ENCODE peak calls at places on chromosomes 11 and 22, in nine cellular contexts. One of them, this sample, is unnamed.

GRCh38 chr11:76609736-76610370 is 60.7 kb downstream of the LRRC32 start:
- DNase-seq in stimulated activated CD8-positive, alpha-beta memory T cell treated with anti-CD3 and anti-CD28 coated beads, Interleukin-4, amount 100 ng/mL, for 24 hours: no peak
- DNase-seq in testis: no peak
- DNase-seq in H7: peak
- DNase-seq in EL: no peak
- DNase-seq in uterus: no peak
- DNase-seq in stimulated activated CD4-positive, alpha-beta T cell treated with anti-CD3 and anti-CD28 coated beads, Interleukin-15, amount 100 ng/mL, for 48 hours: no peak
- DNase-seq in NCI-H1930: no peak
- DNase-seq in NCI-H1694: no peak
- DNase-seq in this sample: no peak

GRCh38 chr11:45105233-45105992 is 41.0 kb upstream of the PRDM11 start:
- DNase-seq in H7: peak
- DNase-seq in uterus: peak
- DNase-seq in EL: peak
- DNase-seq in stimulated activated CD4-positive, alpha-beta T cell treated with anti-CD3 and anti-CD28 coated beads, Interleukin-15, amount 100 ng/mL, for 48 hours: peak
- DNase-seq in testis: peak
- DNase-seq in stimulated activated CD8-positive, alpha-beta memory T cell treated with anti-CD3 and anti-CD28 coated beads, Interleukin-4, amount 100 ng/mL, for 24 hours: peak
- DNase-seq in NCI-H1694: peak
- DNase-seq in NCI-H1930: peak
- DNase-seq in this sample: peak

GRCh38 chr11:77370217-77370616 is 68.7 kb upstream of the GDPD4 start:
- DNase-seq in NCI-H1694: no peak
- DNase-seq in EL: no peak
- DNase-seq in testis: no peak
- DNase-seq in stimulated activated CD8-positive, alpha-beta memory T cell treated with anti-CD3 and anti-CD28 coated beads, Interleukin-4, amount 100 ng/mL, for 24 hours: no peak
- DNase-seq in stimulated activated CD4-positive, alpha-beta T cell treated with anti-CD3 and anti-CD28 coated beads, Interleukin-15, amount 100 ng/mL, for 48 hours: no peak
- DNase-seq in H7: no peak
- DNase-seq in NCI-H1930: no peak
- DNase-seq in uterus: no peak
- DNase-seq in this sample: no peak

GRCh38 chr11:134360050-134360835 is 28.5 kb downstream of the GLB1L2 start:
- DNase-seq in uterus: peak
- DNase-seq in stimulated activated CD8-positive, alpha-beta memory T cell treated with anti-CD3 and anti-CD28 coated beads, Interleukin-4, amount 100 ng/mL, for 24 hours: peak
- DNase-seq in NCI-H1694: peak
- DNase-seq in stimulated activated CD4-positive, alpha-beta T cell treated with anti-CD3 and anti-CD28 coated beads, Interleukin-15, amount 100 ng/mL, for 48 hours: peak
- DNase-seq in NCI-H1930: peak
- DNase-seq in EL: peak
- DNase-seq in H7: peak
- DNase-seq in testis: peak
- DNase-seq in this sample: no peak

GRCh38 chr11:1197431-1197885 is 25.4 kb upstream of the MUC5B start:
- DNase-seq in EL: no peak
- DNase-seq in stimulated activated CD4-positive, alpha-beta T cell treated with anti-CD3 and anti-CD28 coated beads, Interleukin-15, amount 100 ng/mL, for 48 hours: no peak
- DNase-seq in H7: no peak
- DNase-seq in uterus: peak
- DNase-seq in stimulated activated CD8-positive, alpha-beta memory T cell treated with anti-CD3 and anti-CD28 coated beads, Interleukin-4, amount 100 ng/mL, for 24 hours: no peak
- DNase-seq in NCI-H1694: no peak
- DNase-seq in testis: no peak
- DNase-seq in NCI-H1930: no peak
- DNase-seq in this sample: no peak

GRCh38 chr11:66211100-66211499 is 57.3 kb upstream of the RAB1B start:
- DNase-seq in uterus: no peak
- DNase-seq in EL: no peak
- DNase-seq in stimulated activated CD8-positive, alpha-beta memory T cell treated with anti-CD3 and anti-CD28 coated beads, Interleukin-4, amount 100 ng/mL, for 24 hours: no peak
- DNase-seq in testis: no peak
- DNase-seq in NCI-H1930: no peak
- DNase-seq in NCI-H1694: no peak
- DNase-seq in H7: no peak
- DNase-seq in stimulated activated CD4-positive, alpha-beta T cell treated with anti-CD3 and anti-CD28 coated beads, Interleukin-15, amount 100 ng/mL, for 48 hours: no peak
- DNase-seq in this sample: no peak

GRCh38 chr11:14148653-14149273 is 186.2 kb downstream of the SPON1 start:
- DNase-seq in NCI-H1930: no peak
- DNase-seq in NCI-H1694: peak
- DNase-seq in testis: no peak
- DNase-seq in stimulated activated CD8-positive, alpha-beta memory T cell treated with anti-CD3 and anti-CD28 coated beads, Interleukin-4, amount 100 ng/mL, for 24 hours: no peak
- DNase-seq in EL: peak
- DNase-seq in H7: no peak
- DNase-seq in uterus: no peak
- DNase-seq in stimulated activated CD4-positive, alpha-beta T cell treated with anti-CD3 and anti-CD28 coated beads, Interleukin-15, amount 100 ng/mL, for 48 hours: no peak
- DNase-seq in this sample: no peak

GRCh38 chr11:35036642-35037041 is 102.3 kb upstream of the CD44 start:
- DNase-seq in stimulated activated CD8-positive, alpha-beta memory T cell treated with anti-CD3 and anti-CD28 coated beads, Interleukin-4, amount 100 ng/mL, for 24 hours: no peak
- DNase-seq in uterus: no peak
- DNase-seq in NCI-H1930: no peak
- DNase-seq in testis: no peak
- DNase-seq in NCI-H1694: no peak
- DNase-seq in stimulated activated CD4-positive, alpha-beta T cell treated with anti-CD3 and anti-CD28 coated beads, Interleukin-15, amount 100 ng/mL, for 48 hours: no peak
- DNase-seq in H7: no peak
- DNase-seq in EL: no peak
- DNase-seq in this sample: no peak

GRCh38 chr22:38698407-38699094 is 2.2 kb downstream of the JOSD1 start:
- DNase-seq in EL: no peak
- DNase-seq in testis: no peak
- DNase-seq in stimulated activated CD4-positive, alpha-beta T cell treated with anti-CD3 and anti-CD28 coated beads, Interleukin-15, amount 100 ng/mL, for 48 hours: no peak
- DNase-seq in stimulated activated CD8-positive, alpha-beta memory T cell treated with anti-CD3 and anti-CD28 coated beads, Interleukin-4, amount 100 ng/mL, for 24 hours: no peak
- DNase-seq in NCI-H1930: no peak
- DNase-seq in H7: no peak
- DNase-seq in NCI-H1694: no peak
- DNase-seq in uterus: no peak
- DNase-seq in this sample: no peak

GRCh38 chr11:118436639-118437045 is 350 bp downstream of the KMT2A start:
- DNase-seq in testis: no peak
- DNase-seq in H7: no peak
- DNase-seq in stimulated activated CD4-positive, alpha-beta T cell treated with anti-CD3 and anti-CD28 coated beads, Interleukin-15, amount 100 ng/mL, for 48 hours: peak
- DNase-seq in uterus: no peak
- DNase-seq in stimulated activated CD8-positive, alpha-beta memory T cell treated with anti-CD3 and anti-CD28 coated beads, Interleukin-4, amount 100 ng/mL, for 24 hours: peak
- DNase-seq in NCI-H1694: no peak
- DNase-seq in EL: peak
- DNase-seq in NCI-H1930: no peak
- DNase-seq in this sample: peak

GRCh38 chr11:100739636-100740035 is 52.5 kb downstream of the ARHGAP42 start:
- DNase-seq in stimulated activated CD4-positive, alpha-beta T cell treated with anti-CD3 and anti-CD28 coated beads, Interleukin-15, amount 100 ng/mL, for 48 hours: no peak
- DNase-seq in NCI-H1694: no peak
- DNase-seq in stimulated activated CD8-positive, alpha-beta memory T cell treated with anti-CD3 and anti-CD28 coated beads, Interleukin-4, amount 100 ng/mL, for 24 hours: no peak
- DNase-seq in H7: no peak
- DNase-seq in uterus: no peak
- DNase-seq in NCI-H1930: no peak
- DNase-seq in EL: peak
- DNase-seq in testis: peak
- DNase-seq in this sample: no peak

GRCh38 chr11:34251640-34251980 is 106.2 kb downstream of the ABTB2 start:
- DNase-seq in EL: peak
- DNase-seq in testis: no peak
- DNase-seq in uterus: no peak
- DNase-seq in stimulated activated CD8-positive, alpha-beta memory T cell treated with anti-CD3 and anti-CD28 coated beads, Interleukin-4, amount 100 ng/mL, for 24 hours: no peak
- DNase-seq in NCI-H1694: no peak
- DNase-seq in stimulated activated CD4-positive, alpha-beta T cell treated with anti-CD3 and anti-CD28 coated beads, Interleukin-15, amount 100 ng/mL, for 48 hours: no peak
- DNase-seq in H7: no peak
- DNase-seq in NCI-H1930: no peak
- DNase-seq in this sample: no peak

GRCh38 chr22:46813816-46814597 is 51.6 kb downstream of the TBC1D22A start:
- DNase-seq in uterus: no peak
- DNase-seq in testis: no peak
- DNase-seq in NCI-H1930: no peak
- DNase-seq in stimulated activated CD8-positive, alpha-beta memory T cell treated with anti-CD3 and anti-CD28 coated beads, Interleukin-4, amount 100 ng/mL, for 24 hours: no peak
- DNase-seq in NCI-H1694: no peak
- DNase-seq in stimulated activated CD4-positive, alpha-beta T cell treated with anti-CD3 and anti-CD28 coated beads, Interleukin-15, amount 100 ng/mL, for 48 hours: no peak
- DNase-seq in EL: peak
- DNase-seq in H7: peak
- DNase-seq in this sample: no peak

GRCh38 chr22:47678048-47678447 is 915.6 kb downstream of the TBC1D22A start:
- DNase-seq in stimulated activated CD4-positive, alpha-beta T cell treated with anti-CD3 and anti-CD28 coated beads, Interleukin-15, amount 100 ng/mL, for 48 hours: no peak
- DNase-seq in stimulated activated CD8-positive, alpha-beta memory T cell treated with anti-CD3 and anti-CD28 coated beads, Interleukin-4, amount 100 ng/mL, for 24 hours: no peak
- DNase-seq in testis: no peak
- DNase-seq in NCI-H1930: no peak
- DNase-seq in NCI-H1694: no peak
- DNase-seq in EL: no peak
- DNase-seq in uterus: no peak
- DNase-seq in H7: no peak
- DNase-seq in this sample: no peak

GRCh38 chr11:73734996-73735395 is 25.9 kb downstream of the RAB6A start:
- DNase-seq in H7: no peak
- DNase-seq in EL: peak
- DNase-seq in stimulated activated CD4-positive, alpha-beta T cell treated with anti-CD3 and anti-CD28 coated beads, Interleukin-15, amount 100 ng/mL, for 48 hours: no peak
- DNase-seq in stimulated activated CD8-positive, alpha-beta memory T cell treated with anti-CD3 and anti-CD28 coated beads, Interleukin-4, amount 100 ng/mL, for 24 hours: no peak
- DNase-seq in testis: no peak
- DNase-seq in NCI-H1694: no peak
- DNase-seq in NCI-H1930: no peak
- DNase-seq in uterus: no peak
- DNase-seq in this sample: no peak

GRCh38 chr11:2385156-2386151 is 8.3 kb downstream of the CD81 start:
- DNase-seq in stimulated activated CD4-positive, alpha-beta T cell treated with anti-CD3 and anti-CD28 coated beads, Interleukin-15, amount 100 ng/mL, for 48 hours: no peak
- DNase-seq in NCI-H1930: no peak
- DNase-seq in EL: no peak
- DNase-seq in uterus: peak
- DNase-seq in NCI-H1694: no peak
- DNase-seq in stimulated activated CD8-positive, alpha-beta memory T cell treated with anti-CD3 and anti-CD28 coated beads, Interleukin-4, amount 100 ng/mL, for 24 hours: no peak
- DNase-seq in testis: no peak
- DNase-seq in H7: no peak
- DNase-seq in this sample: peak

GRCh38 chr11:27218498-27219038 is 144.4 kb downstream of the CCDC34 start:
- DNase-seq in stimulated activated CD8-positive, alpha-beta memory T cell treated with anti-CD3 and anti-CD28 coated beads, Interleukin-4, amount 100 ng/mL, for 24 hours: no peak
- DNase-seq in stimulated activated CD4-positive, alpha-beta T cell treated with anti-CD3 and anti-CD28 coated beads, Interleukin-15, amount 100 ng/mL, for 48 hours: no peak
- DNase-seq in NCI-H1930: no peak
- DNase-seq in testis: no peak
- DNase-seq in NCI-H1694: no peak
- DNase-seq in H7: no peak
- DNase-seq in EL: peak
- DNase-seq in uterus: no peak
- DNase-seq in this sample: no peak

GRCh38 chr22:28953976-28954880 is 70.9 kb downstream of the ZNRF3 start:
- DNase-seq in uterus: no peak
- DNase-seq in stimulated activated CD4-positive, alpha-beta T cell treated with anti-CD3 and anti-CD28 coated beads, Interleukin-15, amount 100 ng/mL, for 48 hours: no peak
- DNase-seq in NCI-H1930: no peak
- DNase-seq in testis: no peak
- DNase-seq in H7: no peak
- DNase-seq in EL: no peak
- DNase-seq in NCI-H1694: no peak
- DNase-seq in stimulated activated CD8-positive, alpha-beta memory T cell treated with anti-CD3 and anti-CD28 coated beads, Interleukin-4, amount 100 ng/mL, for 24 hours: no peak
- DNase-seq in this sample: no peak

GRCh38 chr22:36554101-36554500 is 25.1 kb upstream of the EIF3D start:
- DNase-seq in EL: no peak
- DNase-seq in stimulated activated CD8-positive, alpha-beta memory T cell treated with anti-CD3 and anti-CD28 coated beads, Interleukin-4, amount 100 ng/mL, for 24 hours: no peak
- DNase-seq in NCI-H1930: no peak
- DNase-seq in NCI-H1694: no peak
- DNase-seq in uterus: no peak
- DNase-seq in testis: no peak
- DNase-seq in stimulated activated CD4-positive, alpha-beta T cell treated with anti-CD3 and anti-CD28 coated beads, Interleukin-15, amount 100 ng/mL, for 48 hours: no peak
- DNase-seq in H7: no peak
- DNase-seq in this sample: no peak

GRCh38 chr11:63609536-63609935 is 4.7 kb downstream of the PLAAT3 start:
- DNase-seq in uterus: no peak
- DNase-seq in NCI-H1930: no peak
- DNase-seq in stimulated activated CD4-positive, alpha-beta T cell treated with anti-CD3 and anti-CD28 coated beads, Interleukin-15, amount 100 ng/mL, for 48 hours: no peak
- DNase-seq in NCI-H1694: no peak
- DNase-seq in H7: no peak
- DNase-seq in testis: peak
- DNase-seq in EL: no peak
- DNase-seq in stimulated activated CD8-positive, alpha-beta memory T cell treated with anti-CD3 and anti-CD28 coated beads, Interleukin-4, amount 100 ng/mL, for 24 hours: no peak
- DNase-seq in this sample: no peak

GRCh38 chr22:23068096-23068831 is 2.1 kb upstream of the GNAZ start:
- DNase-seq in NCI-H1930: no peak
- DNase-seq in H7: peak
- DNase-seq in stimulated activated CD4-positive, alpha-beta T cell treated with anti-CD3 and anti-CD28 coated beads, Interleukin-15, amount 100 ng/mL, for 48 hours: no peak
- DNase-seq in uterus: peak
- DNase-seq in NCI-H1694: no peak
- DNase-seq in testis: no peak
- DNase-seq in stimulated activated CD8-positive, alpha-beta memory T cell treated with anti-CD3 and anti-CD28 coated beads, Interleukin-4, amount 100 ng/mL, for 24 hours: no peak
- DNase-seq in EL: no peak
- DNase-seq in this sample: no peak

GRCh38 chr11:75040167-75040770 is 51.5 kb downstream of the NEU3 start:
- DNase-seq in stimulated activated CD4-positive, alpha-beta T cell treated with anti-CD3 and anti-CD28 coated beads, Interleukin-15, amount 100 ng/mL, for 48 hours: no peak
- DNase-seq in NCI-H1694: no peak
- DNase-seq in stimulated activated CD8-positive, alpha-beta memory T cell treated with anti-CD3 and anti-CD28 coated beads, Interleukin-4, amount 100 ng/mL, for 24 hours: no peak
- DNase-seq in EL: no peak
- DNase-seq in NCI-H1930: no peak
- DNase-seq in H7: no peak
- DNase-seq in testis: no peak
- DNase-seq in uterus: no peak
- DNase-seq in this sample: no peak

GRCh38 chr11:70498976-70499801 is 100.9 kb downstream of the CTTN start:
- DNase-seq in uterus: no peak
- DNase-seq in NCI-H1694: no peak
- DNase-seq in H7: no peak
- DNase-seq in stimulated activated CD8-positive, alpha-beta memory T cell treated with anti-CD3 and anti-CD28 coated beads, Interleukin-4, amount 100 ng/mL, for 24 hours: no peak
- DNase-seq in testis: no peak
- DNase-seq in NCI-H1930: no peak
- DNase-seq in stimulated activated CD4-positive, alpha-beta T cell treated with anti-CD3 and anti-CD28 coated beads, Interleukin-15, amount 100 ng/mL, for 48 hours: no peak
- DNase-seq in EL: no peak
- DNase-seq in this sample: no peak

GRCh38 chr22:20952544-20953341 is 14.3 kb upstream of the AIFM3 start:
- DNase-seq in stimulated activated CD8-positive, alpha-beta memory T cell treated with anti-CD3 and anti-CD28 coated beads, Interleukin-4, amount 100 ng/mL, for 24 hours: no peak
- DNase-seq in NCI-H1930: no peak
- DNase-seq in H7: no peak
- DNase-seq in NCI-H1694: no peak
- DNase-seq in testis: no peak
- DNase-seq in uterus: no peak
- DNase-seq in EL: no peak
- DNase-seq in stimulated activated CD4-positive, alpha-beta T cell treated with anti-CD3 and anti-CD28 coated beads, Interleukin-15, amount 100 ng/mL, for 48 hours: no peak
- DNase-seq in this sample: no peak

This sample was measured in NK-92 treated with Interleukin-12 subunit alpha and Interleukin-12 subunit beta, amount 100 ng/mL, for 24 hours.